ENCODE peak calls at places on chromosomes 2 and 18, in six cellular contexts. G, V, J, A, M and U are unnamed samples.
A peak's percentile ranks its signal among the peaks of the same experiment; 100 is the strongest.

GRCh38 chr2:33835926-33836325 is 236.8 kb upstream of the FAM98A start:
- DNase-seq in G (no peak), V (no peak), J (no peak), A (no peak), M (no peak), U (no peak)

GRCh38 chr2:239895669-239896068 is 129.5 kb downstream of the NDUFA10 start:
- DNase-seq in G (no peak), V (no peak), J (no peak), A (no peak), M (no peak), U (peak; percentile 11)

GRCh38 chr2:9631976-9632700 is 1.3 kb upstream of the YWHAQ start:
- DNase-seq in G (no peak), V (no peak), J (no peak), A (no peak), M (no peak), U (peak; percentile 75)

GRCh38 chr18:67232991-67233390 is 283.5 kb downstream of the DSEL start:
- DNase-seq in G (no peak), V (no peak), J (no peak), A (no peak), M (no peak), U (no peak)

GRCh38 chr2:113266431-113266830 is 12.3 kb downstream of the PAX8 start:
- DNase-seq in G (no peak), V (no peak), J (no peak), A (no peak), M (no peak), U (no peak)

GRCh38 chr2:15909157-15909556 is 31.2 kb upstream of the MYCN start:
- DNase-seq in G (no peak), V (no peak), J (no peak), A (no peak), M (no peak), U (no peak)

GRCh38 chr2:217331577-217332139 is 471.8 kb upstream of the TNP1 start:
- DNase-seq in G (no peak), V (no peak), J (peak; percentile 75), A (no peak), M (no peak), U (no peak)

GRCh38 chr18:21194871-21195771 is 46.9 kb upstream of the GREB1L start:
- DNase-seq in G (peak; percentile 79), V (peak; percentile 26), J (peak; percentile 0), A (no peak), M (peak; percentile 7), U (no peak)

GRCh38 chr18:40864846-40865245 is 1090.2 kb upstream of the PIK3C3 start:
- DNase-seq in G (no peak), V (no peak), J (no peak), A (no peak), M (no peak), U (no peak)

GRCh38 chr2:116250376-116250775 is 1564.1 kb upstream of the DDX18 start:
- DNase-seq in G (no peak), V (no peak), J (no peak), A (no peak), M (no peak), U (no peak)

GRCh38 chr18:79106084-79106483 is 36.9 kb downstream of the ATP9B start:
- DNase-seq in G (no peak), V (no peak), J (no peak), A (no peak), M (no peak), U (no peak)

GRCh38 chr2:232504438-232504837 is 15.8 kb upstream of the PRSS56 start:
- DNase-seq in G (no peak), V (no peak), J (no peak), A (no peak), M (no peak), U (peak; percentile 70)

GRCh38 chr2:10864888-10865551 is 46.7 kb upstream of the KCNF1 start:
- DNase-seq in G (no peak), V (peak; percentile 26), J (no peak), A (no peak), M (no peak), U (no peak)

GRCh38 chr2:238420878-238421694 is 5.6 kb upstream of the ASB1 start:
- DNase-seq in G (no peak), V (no peak), J (peak; percentile 33), A (no peak), M (no peak), U (peak; percentile 68)

GRCh38 chr2:171958475-171958874 is 36.2 kb downstream of the HAT1 start:
- DNase-seq in G (no peak), V (no peak), J (no peak), A (no peak), M (no peak), U (no peak)

GRCh38 chr2:178327516-178327915 is 123.5 kb downstream of the PRKRA start:
- DNase-seq in G (no peak), V (no peak), J (no peak), A (no peak), M (no peak), U (no peak)

GRCh38 chr2:12107849-12108420 is 361.5 kb downstream of the LPIN1 start:
- DNase-seq in G (no peak), V (no peak), J (no peak), A (no peak), M (no peak), U (no peak)

GRCh38 chr2:48454504-48454903 is 75.5 kb upstream of the STON1 start:
- DNase-seq in G (no peak), V (no peak), J (no peak), A (no peak), M (no peak), U (no peak)

GRCh38 chr2:241724975-241725870 is 9.2 kb upstream of the D2HGDH start:
- DNase-seq in G (no peak), V (no peak), J (no peak), A (no peak), M (no peak), U (peak; percentile 61)

GRCh38 chr2:43127208-43127940 is 99.0 kb downstream of the ZFP36L2 start:
- DNase-seq in G (peak; percentile 33), V (peak; percentile 84), J (no peak), A (peak; percentile 90), M (peak; percentile 76), U (peak; percentile 97)

GRCh38 chr2:168212866-168213265 is 34.5 kb downstream of the STK39 start:
- DNase-seq in G (no peak), V (no peak), J (no peak), A (no peak), M (no peak), U (no peak)

GRCh38 chr2:222797308-222797707 is 63.5 kb upstream of the ACSL3 start:
- DNase-seq in G (no peak), V (no peak), J (no peak), A (no peak), M (no peak), U (peak; percentile 42)

GRCh38 chr18:79979843-79980242 is 8.5 kb downstream of the TXNL4A start:
- DNase-seq in G (no peak), V (no peak), J (no peak), A (no peak), M (no peak), U (no peak)

GRCh38 chr18:59623456-59624383 is 73.5 kb downstream of the CCBE1 start:
- DNase-seq in G (no peak), V (no peak), J (no peak), A (no peak), M (no peak), U (no peak)

GRCh38 chr18:64919971-64920370 is 771.1 kb upstream of the LINC00305 start:
- DNase-seq in G (no peak), V (no peak), J (no peak), A (no peak), M (no peak), U (no peak)

GRCh38 chr18:28995319-28995718 is 818.4 kb upstream of the CDH2 start:
- DNase-seq in G (peak; percentile 0), V (no peak), J (no peak), A (no peak), M (no peak), U (peak; percentile 7)

GRCh38 chr18:48799724-48800315 is 150.9 kb downstream of the SMAD7 start:
- DNase-seq in G (no peak), V (no peak), J (no peak), A (no peak), M (no peak), U (no peak)

GRCh38 chr18:12287684-12288405 is 20.2 kb upstream of the TUBB6 start:
- DNase-seq in G (peak; percentile 54), V (no peak), J (no peak), A (no peak), M (no peak), U (peak; percentile 79)

DNA sequence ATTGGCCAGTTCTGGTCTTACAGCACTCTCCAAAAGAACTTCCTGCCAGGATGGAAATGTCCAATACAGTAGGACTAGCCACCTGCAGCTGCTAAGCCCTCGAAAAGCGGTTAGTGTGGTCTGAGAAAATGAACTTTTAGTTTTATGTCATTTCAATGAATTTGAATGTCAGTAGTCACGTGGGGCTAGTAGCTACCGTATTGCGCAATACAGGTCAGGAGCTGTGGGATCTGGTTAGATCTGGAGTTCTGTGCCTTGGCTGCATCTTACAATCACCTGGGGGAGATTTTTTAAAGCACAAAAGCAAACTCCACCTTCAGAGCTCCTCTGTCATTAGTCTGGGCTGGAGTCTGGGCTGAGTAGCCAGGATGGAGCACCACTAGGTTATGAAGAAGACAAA is 35.9 kb downstream of the C1QL2 start:
- DNase-seq in G (no peak), V (no peak), J (no peak), A (no peak), M (no peak), U (no peak)
- H3K27me3 ChIP-seq in G (peaks cover 3% of the 10 kb centered on the region), V (no peaks in the 10 kb centered on the region), J (peaks cover 13% of the 10 kb centered on the region), A (no peaks in the 10 kb centered on the region), M (no peaks in the 10 kb centered on the region), U (peaks cover 2% of the 10 kb centered on the region)

GRCh38 chr2:218401834-218402370 is 2.2 kb downstream of the CTDSP1 start:
- DNase-seq in G (no peak), V (no peak), J (no peak), A (no peak), M (no peak), U (peak; percentile 54)
- H3K4me3 ChIP-seq in G (no peak overlapping the region), V (no peak overlapping the region), J (no peak overlapping the region), A (peak overlapping the region; percentile 27), M (no peak overlapping the region), U (no peak overlapping the region)

DNA sequence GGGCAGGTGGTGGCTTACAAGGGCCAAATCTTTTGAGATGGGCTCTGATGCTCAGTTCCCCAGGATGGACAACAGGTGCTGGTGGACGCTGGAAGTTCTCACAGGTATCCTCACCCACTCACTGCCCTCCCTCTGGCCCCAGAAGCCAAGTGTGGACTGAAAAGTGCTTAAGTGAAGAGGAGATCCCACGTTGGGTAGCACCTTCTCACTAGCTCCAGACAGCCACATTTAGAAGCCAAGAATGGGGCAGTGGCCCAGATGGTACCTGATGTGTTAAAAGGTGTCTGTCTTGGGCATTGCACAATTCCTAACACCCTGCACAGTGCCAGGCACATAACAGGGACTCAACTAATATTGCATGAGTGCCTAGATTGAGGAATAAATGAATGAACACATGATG is 115.3 kb upstream of the TEX51 start:
- DNase-seq in G (no peak), V (no peak), J (no peak), A (no peak), M (no peak), U (no peak)
- H3K27me3 ChIP-seq in G (peaks cover 7% of the 10 kb centered on the region), V (no peaks in the 10 kb centered on the region), J (no peaks in the 10 kb centered on the region), A (no peaks in the 10 kb centered on the region), M (no peaks in the 10 kb centered on the region), U (peaks cover 2% of the 10 kb centered on the region)

GRCh38 chr2:27407798-27408491 is 1.4 kb downstream of the PPM1G start:
- DNase-seq in G (peak; percentile 60), V (no peak), J (peak; percentile 64), A (no peak), M (no peak), U (peak; percentile 89)
- H3K4me3 ChIP-seq in G (peak overlapping the region; percentile 97), V (peak overlapping the region; percentile 37), J (peak overlapping the region; percentile 93), A (peak overlapping the region; percentile 45), M (peak overlapping the region; percentile 66), U (peak overlapping the region; percentile 95)